ENCODE peak calls at places on chromosomes 1 and 21, in four cellular contexts. X, W, T and S are unnamed samples.

GRCh38 chr1:218281285-218281684 is 3.8 kb upstream of the RRP15 start:
- DNase-seq in X (no peak), W (no peak), T (no peak), S (no peak)

GRCh38 chr1:226741009-226741408 is 1.9 kb upstream of the ITPKB start:
- DNase-seq in X (no peak), W (no peak), T (no peak), S (no peak)

GRCh38 chr1:36665478-36666080 is 182.9 kb upstream of the CSF3R start:
- DNase-seq in X (no peak), W (no peak), T (no peak), S (no peak)

GRCh38 chr1:200749090-200749489 is 10.4 kb downstream of the CAMSAP2 start:
- DNase-seq in X (no peak), W (no peak), T (no peak), S (no peak)

GRCh38 chr1:1788136-1788535 is 9.9 kb upstream of the NADK start:
- DNase-seq in X (no peak), W (no peak), T (no peak), S (no peak)

GRCh38 chr1:217315346-217315745 is 315.5 kb downstream of the GPATCH2 start:
- DNase-seq in X (no peak), W (no peak), T (no peak), S (peak)

GRCh38 chr1:235679005-235679404 is 29.4 kb upstream of the GNG4 start:
- DNase-seq in X (no peak), W (no peak), T (no peak), S (no peak)

GRCh38 chr21:45588086-45588825 is 46.0 kb upstream of the SLC19A1 start:
- DNase-seq in X (no peak), W (no peak), T (no peak), S (no peak)

GRCh38 chr1:163747261-163747660 is 425.5 kb downstream of the NUF2 start:
- DNase-seq in X (no peak), W (peak), T (no peak), S (no peak)

GRCh38 chr1:41109316-41110263 is 88.1 kb upstream of the SLFNL1 start:
- DNase-seq in X (peak), W (peak), T (peak), S (peak)

GRCh38 chr1:71964188-71964587 is 318.2 kb downstream of the NEGR1 start:
- DNase-seq in X (no peak), W (no peak), T (no peak), S (no peak)

GRCh38 chr1:223242971-223243370 is 99.9 kb upstream of the TLR5 start:
- DNase-seq in X (no peak), W (no peak), T (no peak), S (no peak)

GRCh38 chr1:19310720-19311502 is 1.0 kb downstream of the AKR7A2 start:
- DNase-seq in X (no peak), W (no peak), T (no peak), S (peak)

GRCh38 chr1:159172599-159173291 is 1.3 kb downstream of the CADM3 start:
- DNase-seq in X (no peak), W (no peak), T (no peak), S (peak)

GRCh38 chr1:203149188-203149840 is 21.8 kb downstream of the ADORA1 start:
- DNase-seq in X (no peak), W (no peak), T (no peak), S (no peak)

GRCh38 chr1:203146537-203146936 is 19.0 kb downstream of the ADORA1 start:
- DNase-seq in X (no peak), W (no peak), T (no peak), S (no peak)

GRCh38 chr1:203147376-203147775 is 19.9 kb downstream of the ADORA1 start:
- DNase-seq in X (no peak), W (no peak), T (no peak), S (no peak)

GRCh38 chr1:203148579-203148978 is 21.1 kb downstream of the ADORA1 start:
- DNase-seq in X (no peak), W (no peak), T (no peak), S (no peak)

GRCh38 chr1:203148127-203148526 is 20.6 kb downstream of the ADORA1 start:
- DNase-seq in X (no peak), W (no peak), T (no peak), S (no peak)
- TF ChIP-seq CTCF in X (peak), W (peak), T (peak), S (peak)

DNA sequence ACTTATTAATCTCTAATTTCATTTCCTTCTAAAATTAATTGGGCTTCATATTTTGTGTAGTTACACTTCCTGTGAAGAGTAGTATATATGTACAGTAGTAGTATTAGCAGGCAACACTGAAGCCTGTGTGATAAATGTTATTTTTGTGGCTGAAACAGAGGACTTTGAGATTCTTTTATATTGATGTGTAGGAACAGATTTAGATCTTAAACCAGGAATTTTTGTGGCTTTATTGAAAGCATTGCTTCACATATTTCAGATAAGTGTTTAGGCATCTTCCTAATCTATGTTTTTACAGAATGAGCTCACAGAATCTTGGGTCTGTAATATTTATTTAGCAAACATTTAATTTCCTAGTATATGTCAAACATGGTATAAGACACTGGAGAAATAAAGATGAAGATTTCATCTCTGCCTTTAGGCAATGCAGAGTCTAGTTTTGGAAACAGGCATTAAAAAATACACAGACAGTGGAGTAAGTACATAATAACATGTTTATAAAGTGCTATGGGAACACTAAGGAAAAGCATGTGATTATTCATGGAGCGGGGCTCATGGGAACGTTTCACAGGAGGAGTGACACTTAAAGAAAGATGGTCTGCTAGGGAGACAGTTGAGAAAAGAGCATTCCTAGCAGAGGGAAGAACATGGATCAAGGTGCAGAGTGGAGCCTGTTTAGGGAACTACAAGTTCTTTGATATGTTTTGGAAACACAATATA is 52.7 kb downstream of the MIGA1 start:
- DNase-seq in X (no peak), W (peak), T (no peak), S (peak)
- H3K4me3 ChIP-seq in X (no peak), W (no peak), T (no peak), S (no peak)

GRCh38 chr1:115136106-115136505 is 46.8 kb upstream of the TSPAN2 start:
- DNase-seq in X (no peak), W (peak), T (peak), S (no peak)

GRCh38 chr1:115138271-115138670 is 49.0 kb upstream of the TSPAN2 start:
- DNase-seq in X (no peak), W (no peak), T (no peak), S (no peak)

GRCh38 chr1:115135681-115136080 is 46.4 kb upstream of the TSPAN2 start:
- DNase-seq in X (no peak), W (peak), T (no peak), S (peak)

GRCh38 chr1:115137191-115137590 is 47.9 kb upstream of the TSPAN2 start:
- DNase-seq in X (no peak), W (no peak), T (no peak), S (no peak)

GRCh38 chr1:115136706-115137105 is 47.4 kb upstream of the TSPAN2 start:
- DNase-seq in X (no peak), W (no peak), T (no peak), S (no peak)
- TF ChIP-seq CTCF in X (no peak), W (no peak), T (no peak), S (no peak)

GRCh38 chr1:246659594-246660140 is 64.5 kb upstream of the SCCPDH start:
- DNase-seq in X (no peak), W (no peak), T (no peak), S (no peak)
- H3K4me3 ChIP-seq in X (no peak), W (no peak), T (no peak), S (no peak)

GRCh38 chr1:15328785-15329480 is 80.8 kb upstream of the EFHD2 start:
- DNase-seq in X (peak), W (peak), T (no peak), S (peak)
- TF ChIP-seq CTCF in X (peak), W (peak), T (no peak), S (peak)

GRCh38 chr1:229253170-229253974 is 17.5 kb upstream of the RAB4A start:
- DNase-seq in X (no peak), W (peak), T (no peak), S (peak)
- H3K4me3 ChIP-seq in X (no peak), W (no peak), T (no peak), S (no peak)